ENCODE peak calls at places on chromosomes 7 and 10, in eight cellular contexts. Q is HT1080; K is fibroblast of the aortic adventitia; C is HFF-Myc; D is epithelial cell of esophagus; J is stimulated activated CD8-positive, alpha-beta memory T cell treated with anti-CD3 and anti-CD28 coated beads, Interleukin-2, amount 100 ng/mL, for 48 hours; M is GM23338; W is CD4-positive, alpha-beta T cell. N is an unnamed sample.

GRCh38 chr10:26372513-26373354 is 65.4 kb upstream of the APBB1IP start:
- DNase-seq in Q (no peak), K (no peak), C (no peak), D (no peak), J (no peak), M (no peak), W (no peak), N (no peak)

GRCh38 chr10:19498348-19499290 is 317.6 kb upstream of the PLXDC2 start:
- DNase-seq in Q (no peak), K (peak), C (no peak), D (peak), J (no peak), M (no peak), W (no peak), N (no peak)

GRCh38 chr7:100079024-100079560 is 2.4 kb downstream of the ZNF3 start:
- DNase-seq in Q (no peak), K (no peak), C (no peak), D (no peak), J (no peak), M (no peak), W (no peak), N (no peak)

GRCh38 chr10:102813017-102813541 is 24.1 kb downstream of the CYP17A1 start:
- DNase-seq in Q (no peak), K (no peak), C (no peak), D (no peak), J (no peak), M (no peak), W (no peak), N (no peak)

GRCh38 chr7:137715546-137715945 is 131.2 kb downstream of the DGKI start:
- DNase-seq in Q (no peak), K (peak), C (no peak), D (peak), J (no peak), M (no peak), W (no peak), N (no peak)

GRCh38 chr7:4450483-4450882 is 231.6 kb upstream of the FOXK1 start:
- DNase-seq in Q (no peak), K (no peak), C (no peak), D (no peak), J (no peak), M (peak), W (no peak), N (no peak)

GRCh38 chr7:44622342-44623151 is 16.1 kb downstream of the OGDH start:
- DNase-seq in Q (peak), K (no peak), C (no peak), D (peak), J (no peak), M (no peak), W (no peak), N (no peak)

GRCh38 chr7:156465186-156465585 is 175.4 kb upstream of the RNF32 start:
- DNase-seq in Q (no peak), K (no peak), C (no peak), D (no peak), J (no peak), M (no peak), W (no peak), N (no peak)

GRCh38 chr10:95183451-95184230 is 10.4 kb upstream of the ACSM6 start:
- DNase-seq in Q (peak), K (peak), C (peak), D (peak), J (peak), M (peak), W (peak), N (peak)

GRCh38 chr7:44147026-44147881 is 6.1 kb upstream of the MYL7 start:
- DNase-seq in Q (no peak), K (no peak), C (no peak), D (no peak), J (no peak), M (peak), W (no peak), N (peak)

GRCh38 chr10:98528166-98528784 is 81.5 kb upstream of the HPS1 start:
- DNase-seq in Q (peak), K (no peak), C (peak), D (no peak), J (no peak), M (no peak), W (no peak), N (no peak)

GRCh38 chr7:23783115-23783514 is 73.1 kb downstream of the STK31 start:
- DNase-seq in Q (peak), K (no peak), C (no peak), D (no peak), J (no peak), M (no peak), W (no peak), N (no peak)

GRCh38 chr10:131653140-131653539 is 247.7 kb upstream of the PPP2R2D start:
- DNase-seq in Q (no peak), K (no peak), C (no peak), D (no peak), J (no peak), M (no peak), W (no peak), N (no peak)

GRCh38 chr7:140478361-140479061 is 794 bp downstream of the MKRN1 start:
- DNase-seq in Q (peak), K (peak), C (no peak), D (peak), J (peak), M (peak), W (peak), N (peak)

GRCh38 chr10:5159126-5159525 is 25.8 kb downstream of the AKR1C8 start:
- DNase-seq in Q (peak), K (peak), C (no peak), D (peak), J (no peak), M (no peak), W (no peak), N (no peak)

GRCh38 chr7:80622531-80622930 is 15.9 kb upstream of the CD36 start:
- DNase-seq in Q (peak), K (peak), C (peak), D (peak), J (no peak), M (no peak), W (no peak), N (no peak)

GRCh38 chr7:18356195-18356645 is 139.3 kb upstream of the HDAC9 start:
- DNase-seq in Q (peak), K (peak), C (peak), D (peak), J (no peak), M (peak), W (no peak), N (no peak)

GRCh38 chr10:93861825-93862224 is 32.0 kb upstream of the SLC35G1 start:
- DNase-seq in Q (no peak), K (no peak), C (no peak), D (no peak), J (no peak), M (no peak), W (no peak), N (no peak)

GRCh38 chr7:120805636-120806388 is 52.1 kb downstream of the TSPAN12 start:
- DNase-seq in Q (peak), K (peak), C (peak), D (peak), J (peak), M (peak), W (peak), N (peak)

GRCh38 chr10:11875499-11876281 is 52.5 kb downstream of the PROSER2 start:
- DNase-seq in Q (peak), K (peak), C (peak), D (peak), J (no peak), M (peak), W (no peak), N (no peak)

GRCh38 chr7:84058311-84059076 is 136.1 kb downstream of the SEMA3A start:
- DNase-seq in Q (peak), K (peak), C (no peak), D (peak), J (no peak), M (no peak), W (no peak), N (no peak)

GRCh38 chr7:74501298-74501697 is 47.6 kb downstream of the GTF2IRD1 start:
- DNase-seq in Q (no peak), K (no peak), C (no peak), D (peak), J (no peak), M (peak), W (no peak), N (no peak)

GRCh38 chr7:142602183-142602582 is 147.1 kb upstream of the PRSS1 start:
- DNase-seq in Q (no peak), K (no peak), C (no peak), D (no peak), J (no peak), M (no peak), W (no peak), N (no peak)

GRCh38 chr7:124088590-124088989 is 55.7 kb upstream of the TMEM229A start:
- DNase-seq in Q (no peak), K (peak), C (no peak), D (peak), J (no peak), M (no peak), W (no peak), N (no peak)

GRCh38 chr10:103553743-103554487 is 60.4 kb downstream of the NEURL1 start:
- DNase-seq in Q (no peak), K (no peak), C (no peak), D (no peak), J (peak), M (no peak), W (no peak), N (no peak)

GRCh38 chr10:30417301-30417700 is 16.7 kb upstream of the MAP3K8 start:
- DNase-seq in Q (no peak), K (no peak), C (no peak), D (no peak), J (no peak), M (no peak), W (no peak), N (no peak)

GRCh38 chr7:116672596-116673503 is 854 bp downstream of the MET start:
- DNase-seq in Q (peak), K (peak), C (no peak), D (peak), J (no peak), M (peak), W (no peak), N (no peak)

GRCh38 chr10:71398991-71399375 is 2.3 kb downstream of the CDH23 start:
- DNase-seq in Q (no peak), K (no peak), C (no peak), D (peak), J (no peak), M (no peak), W (no peak), N (no peak)

GRCh38 chr7:15687645-15688025 is 1.2 kb upstream of the MEOX2 start:
- DNase-seq in Q (no peak), K (no peak), C (no peak), D (no peak), J (no peak), M (peak), W (no peak), N (peak)

GRCh38 chr7:120997902-120998301 is 9.4 kb downstream of the CPED1 start:
- DNase-seq in Q (no peak), K (no peak), C (no peak), D (no peak), J (no peak), M (no peak), W (no peak), N (no peak)